ENCODE peak calls at places on chromosome 1, in nine cellular contexts. One of them, this sample, is unnamed.

GRCh38 chr1:101128211-101128727 is 102.7 kb upstream of the DPH5 start:
- DNase-seq in 8988T: no peak
- DNase-seq in activated T-helper 1 cell treated with Interleukin-2 at 50 U/mL for 16 hours: no peak
- DNase-seq in body of pancreas: no peak
- DNase-seq in Caco-2: no peak
- DNase-seq in activated T-cell treated with anti-CD3 and anti-CD28 coated beads for 1 hour: no peak
- DNase-seq in kidney glomerular epithelial cell: peak
- DNase-seq in sciatic nerve: no peak
- DNase-seq in M059J: no peak
- DNase-seq in this sample: no peak

GRCh38 chr1:41432481-41433280 is 51.8 kb downstream of the EDN2 start:
- DNase-seq in Caco-2: peak
- DNase-seq in kidney glomerular epithelial cell: peak
- DNase-seq in sciatic nerve: peak
- DNase-seq in activated T-helper 1 cell treated with Interleukin-2 at 50 U/mL for 16 hours: peak
- DNase-seq in body of pancreas: peak
- DNase-seq in 8988T: peak
- DNase-seq in M059J: peak
- DNase-seq in activated T-cell treated with anti-CD3 and anti-CD28 coated beads for 1 hour: peak
- DNase-seq in this sample: peak

GRCh38 chr1:150151291-150152181 is 1.8 kb downstream of the PLEKHO1 start:
- DNase-seq in body of pancreas: no peak
- DNase-seq in activated T-cell treated with anti-CD3 and anti-CD28 coated beads for 1 hour: peak
- DNase-seq in kidney glomerular epithelial cell: no peak
- DNase-seq in Caco-2: no peak
- DNase-seq in M059J: no peak
- DNase-seq in activated T-helper 1 cell treated with Interleukin-2 at 50 U/mL for 16 hours: peak
- DNase-seq in sciatic nerve: no peak
- DNase-seq in 8988T: no peak
- DNase-seq in this sample: no peak

GRCh38 chr1:44806025-44806703 is 987 bp downstream of the DYNLT4 start:
- DNase-seq in Caco-2: no peak
- DNase-seq in 8988T: no peak
- DNase-seq in sciatic nerve: peak
- DNase-seq in kidney glomerular epithelial cell: no peak
- DNase-seq in M059J: no peak
- DNase-seq in body of pancreas: no peak
- DNase-seq in activated T-helper 1 cell treated with Interleukin-2 at 50 U/mL for 16 hours: no peak
- DNase-seq in activated T-cell treated with anti-CD3 and anti-CD28 coated beads for 1 hour: no peak
- DNase-seq in this sample: peak

GRCh38 chr1:43982241-43982640 is 3.2 kb downstream of the B4GALT2 start:
- DNase-seq in 8988T: no peak
- DNase-seq in kidney glomerular epithelial cell: no peak
- DNase-seq in activated T-cell treated with anti-CD3 and anti-CD28 coated beads for 1 hour: no peak
- DNase-seq in sciatic nerve: no peak
- DNase-seq in activated T-helper 1 cell treated with Interleukin-2 at 50 U/mL for 16 hours: no peak
- DNase-seq in M059J: no peak
- DNase-seq in Caco-2: no peak
- DNase-seq in body of pancreas: no peak
- DNase-seq in this sample: peak

GRCh38 chr1:78303620-78304019 is 187.2 kb upstream of the PTGFR start:
- DNase-seq in 8988T: peak
- DNase-seq in kidney glomerular epithelial cell: peak
- DNase-seq in Caco-2: no peak
- DNase-seq in activated T-cell treated with anti-CD3 and anti-CD28 coated beads for 1 hour: no peak
- DNase-seq in sciatic nerve: peak
- DNase-seq in activated T-helper 1 cell treated with Interleukin-2 at 50 U/mL for 16 hours: no peak
- DNase-seq in body of pancreas: peak
- DNase-seq in M059J: peak
- DNase-seq in this sample: no peak

GRCh38 chr1:154937051-154937987 is 800 bp upstream of the PMVK start:
- DNase-seq in activated T-helper 1 cell treated with Interleukin-2 at 50 U/mL for 16 hours: peak
- DNase-seq in M059J: peak
- DNase-seq in kidney glomerular epithelial cell: peak
- DNase-seq in body of pancreas: peak
- DNase-seq in activated T-cell treated with anti-CD3 and anti-CD28 coated beads for 1 hour: peak
- DNase-seq in 8988T: peak
- DNase-seq in Caco-2: peak
- DNase-seq in sciatic nerve: peak
- DNase-seq in this sample: peak

GRCh38 chr1:186792870-186793581 is 35.7 kb upstream of the PLA2G4A start:
- DNase-seq in activated T-helper 1 cell treated with Interleukin-2 at 50 U/mL for 16 hours: no peak
- DNase-seq in kidney glomerular epithelial cell: no peak
- DNase-seq in M059J: peak
- DNase-seq in sciatic nerve: no peak
- DNase-seq in activated T-cell treated with anti-CD3 and anti-CD28 coated beads for 1 hour: no peak
- DNase-seq in body of pancreas: no peak
- DNase-seq in Caco-2: no peak
- DNase-seq in 8988T: no peak
- DNase-seq in this sample: no peak

GRCh38 chr1:24418898-24419628 is 3.5 kb downstream of the NIPAL3 start:
- DNase-seq in M059J: peak
- DNase-seq in kidney glomerular epithelial cell: no peak
- DNase-seq in Caco-2: no peak
- DNase-seq in sciatic nerve: no peak
- DNase-seq in activated T-cell treated with anti-CD3 and anti-CD28 coated beads for 1 hour: no peak
- DNase-seq in activated T-helper 1 cell treated with Interleukin-2 at 50 U/mL for 16 hours: no peak
- DNase-seq in body of pancreas: no peak
- DNase-seq in 8988T: no peak
- DNase-seq in this sample: peak

GRCh38 chr1:214895226-214895625 is 187.3 kb upstream of the KCNK2 start:
- DNase-seq in activated T-cell treated with anti-CD3 and anti-CD28 coated beads for 1 hour: no peak
- DNase-seq in sciatic nerve: no peak
- DNase-seq in activated T-helper 1 cell treated with Interleukin-2 at 50 U/mL for 16 hours: no peak
- DNase-seq in kidney glomerular epithelial cell: no peak
- DNase-seq in 8988T: no peak
- DNase-seq in body of pancreas: no peak
- DNase-seq in M059J: peak
- DNase-seq in Caco-2: no peak
- DNase-seq in this sample: no peak

GRCh38 chr1:151639466-151639865 is 27.6 kb downstream of the SNX27 start:
- DNase-seq in Caco-2: no peak
- DNase-seq in 8988T: no peak
- DNase-seq in sciatic nerve: no peak
- DNase-seq in body of pancreas: no peak
- DNase-seq in activated T-helper 1 cell treated with Interleukin-2 at 50 U/mL for 16 hours: no peak
- DNase-seq in M059J: peak
- DNase-seq in activated T-cell treated with anti-CD3 and anti-CD28 coated beads for 1 hour: no peak
- DNase-seq in kidney glomerular epithelial cell: peak
- DNase-seq in this sample: no peak

GRCh38 chr1:6889875-6890480 is 104.7 kb downstream of the CAMTA1 start:
- DNase-seq in Caco-2: peak
- DNase-seq in sciatic nerve: peak
- DNase-seq in kidney glomerular epithelial cell: peak
- DNase-seq in M059J: peak
- DNase-seq in 8988T: no peak
- DNase-seq in body of pancreas: peak
- DNase-seq in activated T-helper 1 cell treated with Interleukin-2 at 50 U/mL for 16 hours: no peak
- DNase-seq in activated T-cell treated with anti-CD3 and anti-CD28 coated beads for 1 hour: no peak
- DNase-seq in this sample: peak

GRCh38 chr1:160309183-160309535 is 24.2 kb upstream of the PEX19 start:
- DNase-seq in activated T-helper 1 cell treated with Interleukin-2 at 50 U/mL for 16 hours: no peak
- DNase-seq in sciatic nerve: no peak
- DNase-seq in M059J: peak
- DNase-seq in body of pancreas: no peak
- DNase-seq in kidney glomerular epithelial cell: no peak
- DNase-seq in Caco-2: no peak
- DNase-seq in activated T-cell treated with anti-CD3 and anti-CD28 coated beads for 1 hour: no peak
- DNase-seq in 8988T: no peak
- DNase-seq in this sample: no peak

GRCh38 chr1:43452789-43453441 is 816 bp downstream of the HYI start:
- DNase-seq in 8988T: no peak
- DNase-seq in sciatic nerve: peak
- DNase-seq in activated T-helper 1 cell treated with Interleukin-2 at 50 U/mL for 16 hours: no peak
- DNase-seq in body of pancreas: peak
- DNase-seq in kidney glomerular epithelial cell: peak
- DNase-seq in Caco-2: no peak
- DNase-seq in M059J: peak
- DNase-seq in activated T-cell treated with anti-CD3 and anti-CD28 coated beads for 1 hour: no peak
- DNase-seq in this sample: no peak

GRCh38 chr1:43991200-43991475 is 261 bp upstream of the CCDC24 start:
- DNase-seq in 8988T: no peak
- DNase-seq in activated T-cell treated with anti-CD3 and anti-CD28 coated beads for 1 hour: no peak
- DNase-seq in sciatic nerve: no peak
- DNase-seq in activated T-helper 1 cell treated with Interleukin-2 at 50 U/mL for 16 hours: no peak
- DNase-seq in kidney glomerular epithelial cell: no peak
- DNase-seq in body of pancreas: no peak
- DNase-seq in Caco-2: no peak
- DNase-seq in M059J: no peak
- DNase-seq in this sample: no peak

GRCh38 chr1:92366045-92366405 is 67.2 kb downstream of the RPAP2 start:
- DNase-seq in 8988T: no peak
- DNase-seq in M059J: no peak
- DNase-seq in sciatic nerve: no peak
- DNase-seq in activated T-helper 1 cell treated with Interleukin-2 at 50 U/mL for 16 hours: no peak
- DNase-seq in body of pancreas: no peak
- DNase-seq in kidney glomerular epithelial cell: no peak
- DNase-seq in activated T-cell treated with anti-CD3 and anti-CD28 coated beads for 1 hour: no peak
- DNase-seq in Caco-2: no peak
- DNase-seq in this sample: no peak

GRCh38 chr1:228953207-228953606 is 217.9 kb downstream of the RHOU start:
- DNase-seq in sciatic nerve: no peak
- DNase-seq in activated T-cell treated with anti-CD3 and anti-CD28 coated beads for 1 hour: no peak
- DNase-seq in kidney glomerular epithelial cell: no peak
- DNase-seq in M059J: no peak
- DNase-seq in activated T-helper 1 cell treated with Interleukin-2 at 50 U/mL for 16 hours: no peak
- DNase-seq in Caco-2: no peak
- DNase-seq in body of pancreas: no peak
- DNase-seq in 8988T: no peak
- DNase-seq in this sample: no peak

GRCh38 chr1:22803833-22804232 is 93.2 kb downstream of the EPHB2 start:
- DNase-seq in activated T-helper 1 cell treated with Interleukin-2 at 50 U/mL for 16 hours: no peak
- DNase-seq in Caco-2: no peak
- DNase-seq in kidney glomerular epithelial cell: no peak
- DNase-seq in sciatic nerve: no peak
- DNase-seq in 8988T: no peak
- DNase-seq in M059J: peak
- DNase-seq in activated T-cell treated with anti-CD3 and anti-CD28 coated beads for 1 hour: no peak
- DNase-seq in body of pancreas: no peak
- DNase-seq in this sample: no peak

GRCh38 chr1:225746361-225747179 is 31.1 kb upstream of the SRP9 start:
- DNase-seq in 8988T: no peak
- DNase-seq in activated T-cell treated with anti-CD3 and anti-CD28 coated beads for 1 hour: no peak
- DNase-seq in sciatic nerve: peak
- DNase-seq in activated T-helper 1 cell treated with Interleukin-2 at 50 U/mL for 16 hours: no peak
- DNase-seq in Caco-2: peak
- DNase-seq in body of pancreas: peak
- DNase-seq in kidney glomerular epithelial cell: peak
- DNase-seq in M059J: peak
- DNase-seq in this sample: peak

GRCh38 chr1:94827434-94827833 is 7.3 kb downstream of the SLC44A3 start:
- DNase-seq in kidney glomerular epithelial cell: no peak
- DNase-seq in 8988T: no peak
- DNase-seq in activated T-helper 1 cell treated with Interleukin-2 at 50 U/mL for 16 hours: no peak
- DNase-seq in sciatic nerve: no peak
- DNase-seq in body of pancreas: no peak
- DNase-seq in M059J: no peak
- DNase-seq in activated T-cell treated with anti-CD3 and anti-CD28 coated beads for 1 hour: no peak
- DNase-seq in Caco-2: no peak
- DNase-seq in this sample: no peak

GRCh38 chr1:90391116-90391515 is 326.0 kb downstream of the BARHL2 start:
- DNase-seq in activated T-cell treated with anti-CD3 and anti-CD28 coated beads for 1 hour: no peak
- DNase-seq in sciatic nerve: no peak
- DNase-seq in 8988T: no peak
- DNase-seq in activated T-helper 1 cell treated with Interleukin-2 at 50 U/mL for 16 hours: no peak
- DNase-seq in body of pancreas: no peak
- DNase-seq in Caco-2: no peak
- DNase-seq in kidney glomerular epithelial cell: no peak
- DNase-seq in M059J: peak
- DNase-seq in this sample: no peak

GRCh38 chr1:54810144-54810942 is 9.2 kb upstream of the TTC22 start:
- DNase-seq in kidney glomerular epithelial cell: peak
- DNase-seq in Caco-2: peak
- DNase-seq in activated T-helper 1 cell treated with Interleukin-2 at 50 U/mL for 16 hours: peak
- DNase-seq in activated T-cell treated with anti-CD3 and anti-CD28 coated beads for 1 hour: peak
- DNase-seq in M059J: peak
- DNase-seq in body of pancreas: peak
- DNase-seq in sciatic nerve: peak
- DNase-seq in 8988T: peak
- DNase-seq in this sample: peak

GRCh38 chr1:20183876-20184275 is 2.0 kb upstream of the UBXN10 start:
- DNase-seq in body of pancreas: no peak
- DNase-seq in activated T-helper 1 cell treated with Interleukin-2 at 50 U/mL for 16 hours: no peak
- DNase-seq in activated T-cell treated with anti-CD3 and anti-CD28 coated beads for 1 hour: no peak
- DNase-seq in Caco-2: no peak
- DNase-seq in sciatic nerve: no peak
- DNase-seq in kidney glomerular epithelial cell: no peak
- DNase-seq in 8988T: no peak
- DNase-seq in M059J: no peak
- DNase-seq in this sample: no peak

GRCh38 chr1:209889077-209889418 is 49.0 kb upstream of the SYT14 start:
- DNase-seq in 8988T: no peak
- DNase-seq in sciatic nerve: no peak
- DNase-seq in kidney glomerular epithelial cell: no peak
- DNase-seq in activated T-cell treated with anti-CD3 and anti-CD28 coated beads for 1 hour: no peak
- DNase-seq in Caco-2: no peak
- DNase-seq in body of pancreas: no peak
- DNase-seq in M059J: no peak
- DNase-seq in activated T-helper 1 cell treated with Interleukin-2 at 50 U/mL for 16 hours: no peak
- DNase-seq in this sample: no peak

GRCh38 chr1:2278591-2279209 is 50.6 kb downstream of the SKI start:
- DNase-seq in activated T-cell treated with anti-CD3 and anti-CD28 coated beads for 1 hour: no peak
- DNase-seq in body of pancreas: no peak
- DNase-seq in activated T-helper 1 cell treated with Interleukin-2 at 50 U/mL for 16 hours: no peak
- DNase-seq in 8988T: no peak
- DNase-seq in Caco-2: no peak
- DNase-seq in kidney glomerular epithelial cell: no peak
- DNase-seq in sciatic nerve: no peak
- DNase-seq in M059J: no peak
- DNase-seq in this sample: no peak

GRCh38 chr1:29971703-29972102 is 735.4 kb downstream of the PTPRU start:
- DNase-seq in M059J: no peak
- DNase-seq in kidney glomerular epithelial cell: no peak
- DNase-seq in body of pancreas: no peak
- DNase-seq in sciatic nerve: no peak
- DNase-seq in 8988T: no peak
- DNase-seq in activated T-helper 1 cell treated with Interleukin-2 at 50 U/mL for 16 hours: no peak
- DNase-seq in activated T-cell treated with anti-CD3 and anti-CD28 coated beads for 1 hour: no peak
- DNase-seq in Caco-2: no peak
- DNase-seq in this sample: no peak

GRCh38 chr1:181595234-181595633 is 111.9 kb downstream of the CACNA1E start:
- DNase-seq in activated T-cell treated with anti-CD3 and anti-CD28 coated beads for 1 hour: no peak
- DNase-seq in body of pancreas: no peak
- DNase-seq in kidney glomerular epithelial cell: no peak
- DNase-seq in sciatic nerve: no peak
- DNase-seq in M059J: no peak
- DNase-seq in activated T-helper 1 cell treated with Interleukin-2 at 50 U/mL for 16 hours: no peak
- DNase-seq in Caco-2: no peak
- DNase-seq in 8988T: no peak
- DNase-seq in this sample: no peak

GRCh38 chr1:52346653-52347052 is 19.4 kb downstream of the CC2D1B start:
- DNase-seq in body of pancreas: no peak
- DNase-seq in 8988T: no peak
- DNase-seq in activated T-cell treated with anti-CD3 and anti-CD28 coated beads for 1 hour: no peak
- DNase-seq in M059J: no peak
- DNase-seq in activated T-helper 1 cell treated with Interleukin-2 at 50 U/mL for 16 hours: no peak
- DNase-seq in Caco-2: no peak
- DNase-seq in kidney glomerular epithelial cell: no peak
- DNase-seq in sciatic nerve: no peak
- DNase-seq in this sample: no peak

GRCh38 chr1:68276448-68276847 is 44.1 kb upstream of the WLS start:
- DNase-seq in body of pancreas: no peak
- DNase-seq in 8988T: no peak
- DNase-seq in M059J: no peak
- DNase-seq in sciatic nerve: no peak
- DNase-seq in activated T-cell treated with anti-CD3 and anti-CD28 coated beads for 1 hour: no peak
- DNase-seq in activated T-helper 1 cell treated with Interleukin-2 at 50 U/mL for 16 hours: no peak
- DNase-seq in kidney glomerular epithelial cell: no peak
- DNase-seq in Caco-2: no peak
- DNase-seq in this sample: no peak

GRCh38 chr1:234970731-234971476 is 157.7 kb downstream of the TOMM20 start:
- DNase-seq in 8988T: no peak
- DNase-seq in sciatic nerve: peak
- DNase-seq in body of pancreas: peak
- DNase-seq in Caco-2: peak
- DNase-seq in kidney glomerular epithelial cell: peak
- DNase-seq in activated T-cell treated with anti-CD3 and anti-CD28 coated beads for 1 hour: no peak
- DNase-seq in M059J: peak
- DNase-seq in activated T-helper 1 cell treated with Interleukin-2 at 50 U/mL for 16 hours: no peak
- DNase-seq in this sample: peak

GRCh38 chr1:32372149-32372756 is 9.9 kb downstream of the TSSK3 start:
- DNase-seq in body of pancreas: no peak
- DNase-seq in Caco-2: no peak
- DNase-seq in sciatic nerve: no peak
- DNase-seq in M059J: no peak
- DNase-seq in kidney glomerular epithelial cell: no peak
- DNase-seq in 8988T: no peak
- DNase-seq in activated T-helper 1 cell treated with Interleukin-2 at 50 U/mL for 16 hours: peak
- DNase-seq in activated T-cell treated with anti-CD3 and anti-CD28 coated beads for 1 hour: no peak
- DNase-seq in this sample: peak